ENCODE peak calls at places on chromosomes 12 and 14, in seven cellular contexts. Z is neural progenitor cell; X is CD8-positive, alpha-beta T cell; U is fibroblast of lung; D is foreskin fibroblast; V is uterus; S is fibroblast of pulmonary artery. A is an unnamed sample.

GRCh38 chr12:64671682-64672081 is 61.4 kb downstream of the RASSF3 start:
- DNase-seq in Z (no peak), X (no peak), U (no peak), D (no peak), V (no peak), S (no peak), A (no peak)

GRCh38 chr14:68819260-68819691 is 26.4 kb upstream of the ZFP36L1 start:
- DNase-seq in Z (peak; percentile 39), X (no peak), U (peak; percentile 63), D (peak; percentile 18), V (peak; percentile 85), S (peak; percentile 53), A (no peak)

GRCh38 chr12:795305-795704 is 42.9 kb downstream of the WNK1 start:
- DNase-seq in Z (no peak), X (no peak), U (no peak), D (no peak), V (no peak), S (no peak), A (no peak)

GRCh38 chr12:120678572-120678971 is 8.4 kb upstream of the MLEC start:
- DNase-seq in Z (no peak), X (no peak), U (no peak), D (no peak), V (no peak), S (no peak), A (no peak)

GRCh38 chr12:86137936-86138335 is 118.3 kb downstream of the MGAT4C start:
- DNase-seq in Z (no peak), X (no peak), U (peak; percentile 37), D (no peak), V (no peak), S (peak; percentile 82), A (peak; percentile 4)

GRCh38 chr12:115245005-115245404 is 561.0 kb upstream of the TBX3 start:
- DNase-seq in Z (no peak), X (no peak), U (no peak), D (no peak), V (no peak), S (no peak), A (no peak)

GRCh38 chr12:1611775-1612174 is 17.3 kb upstream of the WNT5B start:
- DNase-seq in Z (no peak), X (no peak), U (peak; percentile 90), D (peak; percentile 90), V (no peak), S (peak; percentile 91), A (peak; percentile 69)

GRCh38 chr14:103104654-103105511 is 10.4 kb downstream of the EXOC3L4 start:
- DNase-seq in Z (peak; percentile 77), X (peak; percentile 85), U (peak; percentile 69), D (no peak), V (no peak), S (peak; percentile 52), A (no peak)

GRCh38 chr12:128684357-128684756 is 139.4 kb downstream of the SLC15A4 start:
- DNase-seq in Z (no peak), X (no peak), U (no peak), D (no peak), V (peak; percentile 37), S (no peak), A (no peak)

GRCh38 chr12:76341436-76342030 is 6.7 kb downstream of the BBS10 start:
- DNase-seq in Z (no peak), X (no peak), U (peak; percentile 24), D (peak; percentile 32), V (no peak), S (peak; percentile 41), A (no peak)

GRCh38 chr14:24426912-24427536 is 2.4 kb downstream of the CBLN3 start:
- DNase-seq in Z (no peak), X (no peak), U (no peak), D (no peak), V (peak; percentile 12), S (no peak), A (no peak)

GRCh38 chr14:29587761-29588160 is 339.9 kb downstream of the PRKD1 start:
- DNase-seq in Z (no peak), X (no peak), U (no peak), D (no peak), V (no peak), S (peak; percentile 32), A (no peak)

GRCh38 chr12:50283924-50284236 is 560 bp upstream of the LIMA1 start:
- DNase-seq in Z (no peak), X (no peak), U (peak; percentile 47), D (no peak), V (no peak), S (peak; percentile 43), A (no peak)

GRCh38 chr14:76647699-76648298 is 113.5 kb upstream of the VASH1 start:
- DNase-seq in Z (peak; percentile 82), X (no peak), U (peak; percentile 64), D (peak; percentile 25), V (no peak), S (peak; percentile 72), A (no peak)

GRCh38 chr14:102849522-102850379 is 72.5 kb downstream of the TRAF3 start:
- DNase-seq in Z (no peak), X (no peak), U (peak; percentile 20), D (no peak), V (no peak), S (peak; percentile 55), A (no peak)

GRCh38 chr14:54699087-54699530 is 132.2 kb downstream of the SAMD4A start:
- DNase-seq in Z (no peak), X (no peak), U (no peak), D (no peak), V (no peak), S (no peak), A (no peak)

GRCh38 chr14:88007608-88008007 is 2.7 kb downstream of the GPR65 start:
- DNase-seq in Z (no peak), X (no peak), U (no peak), D (no peak), V (no peak), S (no peak), A (no peak)

DNA sequence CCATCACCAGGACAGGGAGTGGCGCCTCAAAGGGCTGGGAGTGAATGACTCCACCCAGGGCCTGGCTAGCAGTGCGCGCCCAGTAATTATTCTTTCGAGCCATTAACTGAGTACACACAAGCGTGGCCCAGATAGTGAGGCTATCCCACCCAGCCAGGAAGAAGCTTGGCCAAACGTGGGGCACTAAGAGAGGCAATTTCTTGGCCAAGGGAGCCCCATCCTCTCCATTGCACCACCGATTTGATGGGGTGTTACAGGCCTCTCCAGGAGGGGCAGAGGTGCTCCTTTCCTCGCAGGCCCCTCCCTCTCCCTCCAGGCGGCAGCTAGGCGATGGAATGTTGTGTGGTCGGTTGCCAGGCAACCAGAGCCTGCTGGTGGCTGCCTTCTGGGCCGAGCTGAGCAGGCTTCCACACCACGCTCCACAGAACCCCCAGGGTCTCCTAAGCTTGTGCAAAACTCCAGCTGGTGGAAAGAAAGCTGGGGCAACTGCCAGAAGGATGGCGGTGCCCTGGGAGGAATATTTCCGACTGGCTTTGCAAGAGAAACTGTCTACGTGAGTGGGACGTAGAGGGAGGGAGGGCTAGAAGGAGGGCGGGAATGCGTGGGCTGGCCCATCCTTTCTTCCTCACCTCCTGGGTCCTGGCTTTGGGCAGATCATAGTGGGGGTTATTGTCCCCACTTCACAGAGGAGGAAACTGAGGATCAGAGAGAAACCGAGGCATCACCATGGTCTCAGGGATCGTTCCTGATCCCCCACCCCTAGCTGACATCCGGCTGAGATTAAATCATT is at the start of gene CFAP73:
- DNase-seq in Z (peak; percentile 96), X (no peak), U (peak; percentile 72), D (peak; percentile 49), V (no peak), S (peak; percentile 85), A (peak; percentile 42)
- TF ChIP-seq CTCF in Z (peak; percentile 25), X (no peak), U (no peak), D (no peak), V (no peak), S (no peak), A (no peak)

GRCh38 chr14:91834571-91834970 is 32.8 kb downstream of the TC2N start:
- DNase-seq in Z (peak; percentile 14), X (no peak), U (no peak), D (no peak), V (no peak), S (no peak), A (no peak)

GRCh38 chr14:91835197-91835919 is 32.0 kb downstream of the TC2N start:
- DNase-seq in Z (no peak), X (no peak), U (no peak), D (no peak), V (no peak), S (no peak), A (no peak)

GRCh38 chr14:91837076-91837475 is 30.3 kb downstream of the TC2N start:
- DNase-seq in Z (no peak), X (no peak), U (no peak), D (no peak), V (no peak), S (no peak), A (no peak)

GRCh38 chr14:91839754-91840153 is 27.6 kb downstream of the TC2N start:
- DNase-seq in Z (no peak), X (no peak), U (no peak), D (no peak), V (no peak), S (no peak), A (no peak)

GRCh38 chr14:91835920-91836843 is 31.2 kb downstream of the TC2N start:
- DNase-seq in Z (peak; percentile 89), X (peak; percentile 84), U (no peak), D (no peak), V (peak; percentile 90), S (no peak), A (no peak)
- H3K4me3 ChIP-seq in Z (peak overlapping the region; percentile 66), X (peak overlapping the region; percentile 70), U (peak overlapping the region; percentile 55), D (no peak overlapping the region), V (peak overlapping the region; percentile 66), S (no peak overlapping the region), A (peak overlapping the region; percentile 29)

DNA sequence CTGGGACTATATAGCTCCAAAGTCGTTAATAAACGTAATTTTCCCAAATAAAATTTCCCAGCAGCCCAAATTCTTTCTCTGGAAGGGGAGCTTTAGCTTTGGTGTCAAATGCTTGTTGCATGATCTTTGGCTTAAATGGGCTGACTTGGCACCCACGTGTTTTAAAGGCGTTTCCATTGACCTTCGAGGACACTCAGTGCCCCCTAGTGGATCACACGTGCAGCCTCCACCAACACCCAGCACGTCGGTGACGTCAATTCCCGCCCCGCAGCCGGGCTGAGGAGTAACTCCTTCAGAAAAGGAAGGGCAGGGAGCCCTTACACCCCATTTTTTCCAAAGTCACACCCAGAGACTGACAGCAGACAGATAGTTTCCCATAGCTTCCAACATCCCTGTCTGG is 707.8 kb downstream of the AACS start:
- DNase-seq in Z (peak; percentile 48), X (no peak), U (no peak), D (no peak), V (no peak), S (no peak), A (no peak)
- TF ChIP-seq CTCF in Z (peak; percentile 51), X (no peak), U (no peak), D (no peak), V (no peak), S (no peak), A (no peak)

DNA sequence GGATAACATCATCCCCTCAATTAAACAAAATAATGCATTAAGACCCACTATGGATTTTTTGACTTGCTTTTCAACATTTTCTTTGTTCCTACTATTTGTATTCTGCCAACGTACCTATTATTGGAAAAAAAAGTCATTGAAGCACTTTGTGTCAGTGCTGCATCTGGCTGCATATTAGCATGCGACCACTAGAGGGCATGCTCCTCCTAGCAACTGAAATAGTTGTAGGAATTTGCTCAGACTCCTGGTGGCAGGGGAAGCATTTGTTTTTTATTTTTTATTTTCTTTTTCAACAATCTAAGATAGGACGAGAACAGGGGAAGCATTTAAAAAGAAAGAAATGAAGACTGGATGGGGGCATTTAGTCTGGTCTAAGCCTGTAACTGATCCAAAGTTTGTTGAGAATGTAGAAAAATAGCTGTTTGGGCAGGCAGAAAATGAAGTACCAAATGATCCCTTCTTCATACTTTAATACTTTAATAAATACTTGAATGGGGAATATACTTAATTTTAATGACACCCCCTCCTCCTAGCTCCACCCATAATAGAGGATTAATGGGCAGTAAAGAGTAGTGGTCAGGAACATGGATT is 14.5 kb upstream of the CLEC4A start:
- DNase-seq in Z (peak; percentile 84), X (peak; percentile 82), U (peak; percentile 86), D (peak; percentile 67), V (peak; percentile 60), S (peak; percentile 88), A (peak; percentile 40)
- H3K4me3 ChIP-seq in Z (no peak overlapping the region), X (no peak overlapping the region), U (no peak overlapping the region), D (no peak overlapping the region), V (no peak overlapping the region), S (no peak overlapping the region), A (no peak overlapping the region)